ENCODE peak calls at places on chromosomes 1 and 21, in seven cellular contexts. One of them, this sample, is unnamed.

GRCh38 chr1:20735581-20736111 is 3.1 kb upstream of the SH2D5 start:
- DNase-seq in T-helper 1 cell: no peak
- DNase-seq in putamen: peak
- DNase-seq in NCI-H1105 treated with DMSO at 0.1 percent for 48 hours: no peak
- DNase-seq in HTR-8/SVneo: no peak
- DNase-seq in brain microvascular endothelial cell: no peak
- DNase-seq in stimulated activated CD8-positive, alpha-beta memory T cell treated with anti-CD3 and anti-CD28 coated beads, Interleukin-7, amount 100 ng/mL, for 24 hours: no peak
- DNase-seq in this sample: no peak

GRCh38 chr1:89167590-89168215 is 8.1 kb downstream of the GBP7 start:
- DNase-seq in HTR-8/SVneo: no peak
- DNase-seq in putamen: no peak
- DNase-seq in brain microvascular endothelial cell: no peak
- DNase-seq in stimulated activated CD8-positive, alpha-beta memory T cell treated with anti-CD3 and anti-CD28 coated beads, Interleukin-7, amount 100 ng/mL, for 24 hours: no peak
- DNase-seq in NCI-H1105 treated with DMSO at 0.1 percent for 48 hours: peak
- DNase-seq in T-helper 1 cell: no peak
- DNase-seq in this sample: no peak

GRCh38 chr1:20950689-20951088 is 163.6 kb upstream of the HP1BP3 start:
- DNase-seq in stimulated activated CD8-positive, alpha-beta memory T cell treated with anti-CD3 and anti-CD28 coated beads, Interleukin-7, amount 100 ng/mL, for 24 hours: no peak
- DNase-seq in NCI-H1105 treated with DMSO at 0.1 percent for 48 hours: no peak
- DNase-seq in putamen: no peak
- DNase-seq in brain microvascular endothelial cell: no peak
- DNase-seq in T-helper 1 cell: no peak
- DNase-seq in HTR-8/SVneo: no peak
- DNase-seq in this sample: no peak

GRCh38 chr1:156995412-156995811 is 50.1 kb downstream of the ARHGEF11 start:
- DNase-seq in HTR-8/SVneo: no peak
- DNase-seq in putamen: no peak
- DNase-seq in brain microvascular endothelial cell: no peak
- DNase-seq in stimulated activated CD8-positive, alpha-beta memory T cell treated with anti-CD3 and anti-CD28 coated beads, Interleukin-7, amount 100 ng/mL, for 24 hours: no peak
- DNase-seq in NCI-H1105 treated with DMSO at 0.1 percent for 48 hours: no peak
- DNase-seq in T-helper 1 cell: no peak
- DNase-seq in this sample: no peak

GRCh38 chr1:74771913-74772515 is 39.1 kb downstream of the TYW3 start:
- DNase-seq in NCI-H1105 treated with DMSO at 0.1 percent for 48 hours: peak
- DNase-seq in T-helper 1 cell: no peak
- DNase-seq in HTR-8/SVneo: peak
- DNase-seq in putamen: peak
- DNase-seq in stimulated activated CD8-positive, alpha-beta memory T cell treated with anti-CD3 and anti-CD28 coated beads, Interleukin-7, amount 100 ng/mL, for 24 hours: no peak
- DNase-seq in brain microvascular endothelial cell: peak
- DNase-seq in this sample: peak

GRCh38 chr1:173255214-173255813 is 48.2 kb upstream of the TNFSF4 start:
- DNase-seq in HTR-8/SVneo: peak
- DNase-seq in stimulated activated CD8-positive, alpha-beta memory T cell treated with anti-CD3 and anti-CD28 coated beads, Interleukin-7, amount 100 ng/mL, for 24 hours: no peak
- DNase-seq in T-helper 1 cell: no peak
- DNase-seq in putamen: no peak
- DNase-seq in brain microvascular endothelial cell: peak
- DNase-seq in NCI-H1105 treated with DMSO at 0.1 percent for 48 hours: peak
- DNase-seq in this sample: peak

GRCh38 chr21:36388835-36389234 is 3.6 kb downstream of the CHAF1B start:
- DNase-seq in HTR-8/SVneo: peak
- DNase-seq in T-helper 1 cell: no peak
- DNase-seq in brain microvascular endothelial cell: peak
- DNase-seq in NCI-H1105 treated with DMSO at 0.1 percent for 48 hours: no peak
- DNase-seq in stimulated activated CD8-positive, alpha-beta memory T cell treated with anti-CD3 and anti-CD28 coated beads, Interleukin-7, amount 100 ng/mL, for 24 hours: no peak
- DNase-seq in putamen: no peak
- DNase-seq in this sample: no peak

GRCh38 chr1:119674835-119675289 is 26.8 kb upstream of the ZNF697 start:
- DNase-seq in T-helper 1 cell: no peak
- DNase-seq in HTR-8/SVneo: peak
- DNase-seq in putamen: peak
- DNase-seq in brain microvascular endothelial cell: peak
- DNase-seq in stimulated activated CD8-positive, alpha-beta memory T cell treated with anti-CD3 and anti-CD28 coated beads, Interleukin-7, amount 100 ng/mL, for 24 hours: no peak
- DNase-seq in NCI-H1105 treated with DMSO at 0.1 percent for 48 hours: peak
- DNase-seq in this sample: no peak

GRCh38 chr1:63758805-63759204 is 15.0 kb upstream of the ROR1 start:
- DNase-seq in HTR-8/SVneo: no peak
- DNase-seq in stimulated activated CD8-positive, alpha-beta memory T cell treated with anti-CD3 and anti-CD28 coated beads, Interleukin-7, amount 100 ng/mL, for 24 hours: no peak
- DNase-seq in NCI-H1105 treated with DMSO at 0.1 percent for 48 hours: peak
- DNase-seq in putamen: no peak
- DNase-seq in T-helper 1 cell: no peak
- DNase-seq in brain microvascular endothelial cell: no peak
- DNase-seq in this sample: no peak

GRCh38 chr1:107572674-107573205 is 392.2 kb downstream of the VAV3 start:
- DNase-seq in NCI-H1105 treated with DMSO at 0.1 percent for 48 hours: peak
- DNase-seq in brain microvascular endothelial cell: no peak
- DNase-seq in T-helper 1 cell: no peak
- DNase-seq in stimulated activated CD8-positive, alpha-beta memory T cell treated with anti-CD3 and anti-CD28 coated beads, Interleukin-7, amount 100 ng/mL, for 24 hours: no peak
- DNase-seq in putamen: no peak
- DNase-seq in HTR-8/SVneo: peak
- DNase-seq in this sample: no peak

GRCh38 chr1:68442822-68443556 is 6.8 kb downstream of the RPE65 start:
- DNase-seq in NCI-H1105 treated with DMSO at 0.1 percent for 48 hours: peak
- DNase-seq in putamen: no peak
- DNase-seq in brain microvascular endothelial cell: peak
- DNase-seq in HTR-8/SVneo: peak
- DNase-seq in stimulated activated CD8-positive, alpha-beta memory T cell treated with anti-CD3 and anti-CD28 coated beads, Interleukin-7, amount 100 ng/mL, for 24 hours: no peak
- DNase-seq in T-helper 1 cell: no peak
- DNase-seq in this sample: peak

GRCh38 chr1:55310517-55310927 is 95.4 kb upstream of the USP24 start:
- DNase-seq in putamen: no peak
- DNase-seq in NCI-H1105 treated with DMSO at 0.1 percent for 48 hours: no peak
- DNase-seq in brain microvascular endothelial cell: peak
- DNase-seq in HTR-8/SVneo: peak
- DNase-seq in stimulated activated CD8-positive, alpha-beta memory T cell treated with anti-CD3 and anti-CD28 coated beads, Interleukin-7, amount 100 ng/mL, for 24 hours: no peak
- DNase-seq in T-helper 1 cell: no peak
- DNase-seq in this sample: no peak

GRCh38 chr1:228867093-228867950 is 132.0 kb downstream of the RHOU start:
- DNase-seq in stimulated activated CD8-positive, alpha-beta memory T cell treated with anti-CD3 and anti-CD28 coated beads, Interleukin-7, amount 100 ng/mL, for 24 hours: no peak
- DNase-seq in NCI-H1105 treated with DMSO at 0.1 percent for 48 hours: peak
- DNase-seq in brain microvascular endothelial cell: peak
- DNase-seq in putamen: no peak
- DNase-seq in T-helper 1 cell: no peak
- DNase-seq in HTR-8/SVneo: no peak
- DNase-seq in this sample: no peak

GRCh38 chr1:172145231-172145651 is 275.2 kb upstream of the C1orf105 start:
- DNase-seq in putamen: no peak
- DNase-seq in T-helper 1 cell: no peak
- DNase-seq in brain microvascular endothelial cell: peak
- DNase-seq in stimulated activated CD8-positive, alpha-beta memory T cell treated with anti-CD3 and anti-CD28 coated beads, Interleukin-7, amount 100 ng/mL, for 24 hours: no peak
- DNase-seq in NCI-H1105 treated with DMSO at 0.1 percent for 48 hours: no peak
- DNase-seq in HTR-8/SVneo: no peak
- DNase-seq in this sample: no peak

GRCh38 chr1:151862604-151863003 is 9.1 kb upstream of the THEM5 start:
- DNase-seq in brain microvascular endothelial cell: no peak
- DNase-seq in T-helper 1 cell: no peak
- DNase-seq in NCI-H1105 treated with DMSO at 0.1 percent for 48 hours: no peak
- DNase-seq in stimulated activated CD8-positive, alpha-beta memory T cell treated with anti-CD3 and anti-CD28 coated beads, Interleukin-7, amount 100 ng/mL, for 24 hours: no peak
- DNase-seq in HTR-8/SVneo: no peak
- DNase-seq in putamen: no peak
- DNase-seq in this sample: no peak

GRCh38 chr1:38701088-38701487 is 158.5 kb downstream of the RRAGC start:
- DNase-seq in T-helper 1 cell: no peak
- DNase-seq in brain microvascular endothelial cell: no peak
- DNase-seq in putamen: no peak
- DNase-seq in NCI-H1105 treated with DMSO at 0.1 percent for 48 hours: no peak
- DNase-seq in stimulated activated CD8-positive, alpha-beta memory T cell treated with anti-CD3 and anti-CD28 coated beads, Interleukin-7, amount 100 ng/mL, for 24 hours: no peak
- DNase-seq in HTR-8/SVneo: no peak
- DNase-seq in this sample: no peak

GRCh38 chr1:203776636-203777035 is 11.7 kb downstream of the LAX1 start:
- DNase-seq in HTR-8/SVneo: no peak
- DNase-seq in putamen: peak
- DNase-seq in T-helper 1 cell: no peak
- DNase-seq in NCI-H1105 treated with DMSO at 0.1 percent for 48 hours: no peak
- DNase-seq in stimulated activated CD8-positive, alpha-beta memory T cell treated with anti-CD3 and anti-CD28 coated beads, Interleukin-7, amount 100 ng/mL, for 24 hours: no peak
- DNase-seq in brain microvascular endothelial cell: no peak
- DNase-seq in this sample: no peak

GRCh38 chr1:7521803-7522202 is 249.3 kb upstream of the VAMP3 start:
- DNase-seq in putamen: no peak
- DNase-seq in brain microvascular endothelial cell: no peak
- DNase-seq in stimulated activated CD8-positive, alpha-beta memory T cell treated with anti-CD3 and anti-CD28 coated beads, Interleukin-7, amount 100 ng/mL, for 24 hours: no peak
- DNase-seq in HTR-8/SVneo: no peak
- DNase-seq in T-helper 1 cell: no peak
- DNase-seq in NCI-H1105 treated with DMSO at 0.1 percent for 48 hours: no peak
- DNase-seq in this sample: no peak

GRCh38 chr1:29704430-29704829 is 468.1 kb downstream of the PTPRU start:
- DNase-seq in HTR-8/SVneo: no peak
- DNase-seq in brain microvascular endothelial cell: no peak
- DNase-seq in T-helper 1 cell: no peak
- DNase-seq in putamen: no peak
- DNase-seq in stimulated activated CD8-positive, alpha-beta memory T cell treated with anti-CD3 and anti-CD28 coated beads, Interleukin-7, amount 100 ng/mL, for 24 hours: no peak
- DNase-seq in NCI-H1105 treated with DMSO at 0.1 percent for 48 hours: no peak
- DNase-seq in this sample: no peak

GRCh38 chr1:169451425-169451824 is 24.2 kb upstream of the CCDC181 start:
- DNase-seq in T-helper 1 cell: no peak
- DNase-seq in putamen: no peak
- DNase-seq in NCI-H1105 treated with DMSO at 0.1 percent for 48 hours: no peak
- DNase-seq in brain microvascular endothelial cell: no peak
- DNase-seq in stimulated activated CD8-positive, alpha-beta memory T cell treated with anti-CD3 and anti-CD28 coated beads, Interleukin-7, amount 100 ng/mL, for 24 hours: no peak
- DNase-seq in HTR-8/SVneo: no peak
- DNase-seq in this sample: no peak

GRCh38 chr1:3895279-3895950 is 4.7 kb downstream of the C1orf174 start:
- DNase-seq in brain microvascular endothelial cell: no peak
- DNase-seq in NCI-H1105 treated with DMSO at 0.1 percent for 48 hours: no peak
- DNase-seq in T-helper 1 cell: no peak
- DNase-seq in stimulated activated CD8-positive, alpha-beta memory T cell treated with anti-CD3 and anti-CD28 coated beads, Interleukin-7, amount 100 ng/mL, for 24 hours: no peak
- DNase-seq in HTR-8/SVneo: no peak
- DNase-seq in putamen: no peak
- DNase-seq in this sample: no peak

GRCh38 chr1:202643397-202644218 is 66.6 kb downstream of the SYT2 start:
- DNase-seq in stimulated activated CD8-positive, alpha-beta memory T cell treated with anti-CD3 and anti-CD28 coated beads, Interleukin-7, amount 100 ng/mL, for 24 hours: no peak
- DNase-seq in brain microvascular endothelial cell: no peak
- DNase-seq in T-helper 1 cell: no peak
- DNase-seq in NCI-H1105 treated with DMSO at 0.1 percent for 48 hours: peak
- DNase-seq in HTR-8/SVneo: no peak
- DNase-seq in putamen: no peak
- DNase-seq in this sample: no peak

This sample was measured in NAMALWA.